ENCODE peak calls at places on chromosomes 6 and 20, in nine cellular contexts. U is SJSA1, V is H9, O is AG04450, W is esophagus muscularis mucosa, A is breast epithelium, T is substantia nigra, G is tibial nerve, J is right lobe of liver. S is an unnamed sample.
A peak's percentile ranks its signal among the peaks of the same experiment; 100 is the strongest.

GRCh38 chr20:35048739-35049138 is 43.9 kb downstream of the TRPC4AP start:
- DNase-seq in U (no peak), V (no peak), O (no peak), W (no peak), A (no peak), T (peak; percentile 38), G (no peak), J (no peak), S (peak; percentile 28)

GRCh38 chr6:164826831-164827468 is 482.5 kb downstream of the C6orf118 start:
- DNase-seq in U (peak; percentile 4), V (no peak), O (no peak), W (no peak), A (no peak), T (no peak), G (no peak), J (no peak), S (no peak)

GRCh38 chr20:9736373-9736772 is 102.5 kb downstream of the PAK5 start:
- DNase-seq in U (no peak), V (no peak), O (no peak), W (no peak), A (no peak), T (no peak), G (no peak), J (no peak), S (no peak)

GRCh38 chr6:1942834-1943233 is 302.6 kb downstream of the GMDS start:
- DNase-seq in U (no peak), V (no peak), O (no peak), W (no peak), A (no peak), T (no peak), G (no peak), J (no peak), S (no peak)

GRCh38 chr6:151269318-151269995 is 29.7 kb downstream of the AKAP12 start:
- DNase-seq in U (no peak), V (no peak), O (no peak), W (no peak), A (no peak), T (no peak), G (no peak), J (no peak), S (no peak)

GRCh38 chr6:109347779-109348178 is 34.5 kb downstream of the CD164 start:
- DNase-seq in U (no peak), V (no peak), O (no peak), W (peak; percentile 62), A (no peak), T (no peak), G (no peak), J (no peak), S (no peak)

GRCh38 chr6:125169058-125169457 is 15.5 kb downstream of the TPD52L1 start:
- DNase-seq in U (no peak), V (no peak), O (no peak), W (no peak), A (no peak), T (no peak), G (no peak), J (no peak), S (no peak)

GRCh38 chr6:56370127-56370540 is 122.8 kb upstream of the COL21A1 start:
- DNase-seq in U (no peak), V (peak; percentile 71), O (no peak), W (no peak), A (peak; percentile 70), T (no peak), G (peak; percentile 63), J (peak; percentile 74), S (no peak)

GRCh38 chr20:53276143-53276542 is 304.0 kb downstream of the TSHZ2 start:
- DNase-seq in U (no peak), V (no peak), O (no peak), W (no peak), A (peak; percentile 68), T (no peak), G (no peak), J (no peak), S (no peak)

GRCh38 chr6:26235240-26235730 is 129.7 kb upstream of the BTN3A2 start:
- DNase-seq in U (peak; percentile 29), V (no peak), O (no peak), W (no peak), A (no peak), T (no peak), G (no peak), J (no peak), S (no peak)

GRCh38 chr20:38987777-38988176 is 25.6 kb downstream of the DHX35 start:
- DNase-seq in U (no peak), V (no peak), O (no peak), W (no peak), A (no peak), T (no peak), G (no peak), J (no peak), S (no peak)

GRCh38 chr20:2875690-2876203 is 2.5 kb downstream of the PTPRA start:
- DNase-seq in U (no peak), V (no peak), O (no peak), W (peak; percentile 78), A (no peak), T (no peak), G (no peak), J (no peak), S (no peak)

GRCh38 chr6:89966250-89966588 is 72.0 kb downstream of the GJA10 start:
- DNase-seq in U (no peak), V (no peak), O (no peak), W (no peak), A (no peak), T (no peak), G (no peak), J (no peak), S (no peak)

GRCh38 chr6:110529355-110529754 is 52.9 kb upstream of the SLC22A16 start:
- DNase-seq in U (peak; percentile 43), V (no peak), O (no peak), W (no peak), A (no peak), T (no peak), G (no peak), J (no peak), S (no peak)

DNA sequence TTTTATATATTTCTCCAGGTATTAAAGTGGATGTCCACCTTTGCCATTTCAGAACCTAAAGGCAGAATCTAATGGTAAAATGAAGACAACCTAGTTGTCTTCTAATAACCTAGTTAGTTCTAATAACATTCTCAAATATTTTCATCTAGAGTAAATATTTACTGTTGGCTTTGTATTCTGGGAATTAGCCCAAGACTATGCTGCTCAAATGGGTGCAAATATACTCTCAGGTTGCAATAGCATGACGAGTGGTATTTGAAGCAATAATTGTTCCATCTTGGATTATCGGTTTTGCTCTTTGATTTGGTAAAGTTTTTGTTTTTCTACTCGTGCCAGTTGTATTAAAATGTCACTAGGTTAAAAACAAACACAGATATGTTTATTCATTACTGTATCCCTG is 21.0 kb upstream of the RSPH4A start:
- DNase-seq in U (no peak), V (no peak), O (no peak), W (no peak), A (no peak), T (no peak), G (no peak), J (no peak), S (no peak)
- H3K27ac ChIP-seq in U (no peak overlapping the region), V (no peak overlapping the region), O (no peak overlapping the region), W (no peak overlapping the region), A (no peak overlapping the region), T (no peak overlapping the region), G (no peak overlapping the region), J (no peak overlapping the region), S (no peak overlapping the region)

GRCh38 chr20:62799036-62799435 is 2.8 kb downstream of the MRGBP start:
- DNase-seq in U (no peak), V (no peak), O (no peak), W (no peak), A (no peak), T (no peak), G (no peak), J (no peak), S (no peak)

GRCh38 chr20:62799873-62800272 is 3.6 kb downstream of the MRGBP start:
- DNase-seq in U (no peak), V (no peak), O (no peak), W (no peak), A (no peak), T (no peak), G (no peak), J (no peak), S (no peak)

GRCh38 chr20:62799459-62799858 is 3.2 kb downstream of the MRGBP start:
- DNase-seq in U (no peak), V (no peak), O (no peak), W (no peak), A (no peak), T (no peak), G (no peak), J (no peak), S (no peak)

GRCh38 chr20:62801284-62802010 is 3.2 kb upstream of the OGFR start:
- DNase-seq in U (no peak), V (no peak), O (no peak), W (no peak), A (no peak), T (no peak), G (no peak), J (no peak), S (no peak)

GRCh38 chr20:62800314-62801259 is 4.0 kb upstream of the OGFR start:
- DNase-seq in U (no peak), V (no peak), O (no peak), W (no peak), A (no peak), T (no peak), G (no peak), J (no peak), S (no peak)
- H3K27ac ChIP-seq in U (no peak overlapping the region), V (no peak overlapping the region), O (no peak overlapping the region), W (no peak overlapping the region), A (no peak overlapping the region), T (no peak overlapping the region), G (no peak overlapping the region), J (no peak overlapping the region), S (no peak overlapping the region)

GRCh38 chr20:62641749-62642665 is at the start of gene SLCO4A1:
- DNase-seq in U (peak; percentile 78), V (peak; percentile 66), O (no peak), W (no peak), A (peak; percentile 40), T (no peak), G (peak; percentile 67), J (peak; percentile 85), S (peak; percentile 49)
- H3K27ac ChIP-seq in U (no peak within 1 kb of the TSS), V (no peak within 1 kb of the TSS), O (no peak within 1 kb of the TSS), W (peak within 1 kb of the TSS; percentile 44), A (peak within 1 kb of the TSS; percentile 73), T (no peak within 1 kb of the TSS), G (peak within 1 kb of the TSS; percentile 57), J (no peak within 1 kb of the TSS), S (no peak within 1 kb of the TSS)

GRCh38 chr6:41651246-41651961 is 13.1 kb downstream of the MDFI start:
- DNase-seq in U (no peak), V (no peak), O (no peak), W (no peak), A (no peak), T (no peak), G (no peak), J (peak; percentile 3), S (no peak)

GRCh38 chr6:41652876-41653641 is 14.8 kb downstream of the MDFI start:
- DNase-seq in U (no peak), V (no peak), O (no peak), W (no peak), A (peak; percentile 66), T (no peak), G (no peak), J (no peak), S (no peak)

GRCh38 chr6:41650120-41650519 is 11.9 kb downstream of the MDFI start:
- DNase-seq in U (no peak), V (no peak), O (no peak), W (no peak), A (no peak), T (no peak), G (no peak), J (no peak), S (no peak)

GRCh38 chr6:41653642-41654432 is 15.6 kb downstream of the MDFI start:
- DNase-seq in U (no peak), V (no peak), O (no peak), W (no peak), A (no peak), T (no peak), G (no peak), J (no peak), S (no peak)

GRCh38 chr6:41651962-41652657 is 13.8 kb downstream of the MDFI start:
- DNase-seq in U (no peak), V (no peak), O (no peak), W (no peak), A (peak; percentile 28), T (no peak), G (no peak), J (no peak), S (no peak)
- H3K27ac ChIP-seq in U (no peak overlapping the region), V (no peak overlapping the region), O (no peak overlapping the region), W (no peak overlapping the region), A (no peak overlapping the region), T (no peak overlapping the region), G (no peak overlapping the region), J (no peak overlapping the region), S (no peak overlapping the region)